ENCODE peak calls at places on chromosomes 7 and 10, in eight cellular contexts. J is A549; T is psoas muscle; E is ovary; F is mesenchymal stem cell; L is CD4-positive, CD25-positive, alpha-beta regulatory T cell; W is Peyer's patch; N is cardiac muscle cell. D is an unnamed sample. For H3K4me1, the result is how much of the 10 kb centered on the place peaks cover.

GRCh38 chr10:62157601-62158000 is 111.0 kb downstream of the RTKN2 start:
- DNase-seq in J (no peak), T (no peak), E (no peak), F (no peak), L (no peak), W (no peak), N (no peak), D (no peak)

GRCh38 chr10:1664565-1664964 is 72.8 kb downstream of the ADARB2 start:
- DNase-seq in J (no peak), T (no peak), E (no peak), F (no peak), L (no peak), W (peak), N (no peak), D (no peak)

GRCh38 chr10:12782537-12782936 is 219.0 kb downstream of the CCDC3 start:
- DNase-seq in J (peak), T (peak), E (peak), F (peak), L (peak), W (peak), N (peak), D (peak)

GRCh38 chr7:147861058-147861716 is 729.4 kb upstream of the C7orf33 start:
- DNase-seq in J (no peak), T (no peak), E (no peak), F (no peak), L (no peak), W (no peak), N (peak), D (no peak)

GRCh38 chr7:27185013-27185707 is at the start of gene HOXA11:
- DNase-seq in J (no peak), T (no peak), E (no peak), F (peak), L (no peak), W (peak), N (no peak), D (no peak)

GRCh38 chr7:135263321-135263970 is 29.8 kb downstream of the STRA8 start:
- DNase-seq in J (no peak), T (no peak), E (no peak), F (no peak), L (no peak), W (no peak), N (no peak), D (no peak)

GRCh38 chr10:72009430-72010081 is 45.4 kb downstream of the CHST3 start:
- DNase-seq in J (no peak), T (peak), E (peak), F (peak), L (no peak), W (peak), N (peak), D (peak)

GRCh38 chr10:48449501-48450232 is 143.2 kb downstream of the MAPK8 start:
- DNase-seq in J (no peak), T (peak), E (no peak), F (no peak), L (no peak), W (peak), N (no peak), D (no peak)

GRCh38 chr10:112959207-112959838 is 9.3 kb downstream of the TCF7L2 start:
- DNase-seq in J (no peak), T (no peak), E (no peak), F (peak), L (no peak), W (no peak), N (peak), D (no peak)

GRCh38 chr10:131155218-131155902 is 156.2 kb downstream of the TCERG1L start:
- DNase-seq in J (no peak), T (no peak), E (no peak), F (no peak), L (no peak), W (no peak), N (no peak), D (no peak)

GRCh38 chr10:95963202-95963991 is 55.6 kb downstream of the CC2D2B start:
- DNase-seq in J (no peak), T (no peak), E (no peak), F (no peak), L (peak), W (no peak), N (no peak), D (no peak)

GRCh38 chr10:944034-944831 is 12.7 kb upstream of the LARP4B start:
- DNase-seq in J (no peak), T (peak), E (peak), F (peak), L (peak), W (peak), N (peak), D (peak)

GRCh38 chr10:97676770-97677581 is 10.1 kb downstream of the AVPI1 start:
- DNase-seq in J (peak), T (no peak), E (no peak), F (peak), L (peak), W (peak), N (peak), D (no peak)

DNA sequence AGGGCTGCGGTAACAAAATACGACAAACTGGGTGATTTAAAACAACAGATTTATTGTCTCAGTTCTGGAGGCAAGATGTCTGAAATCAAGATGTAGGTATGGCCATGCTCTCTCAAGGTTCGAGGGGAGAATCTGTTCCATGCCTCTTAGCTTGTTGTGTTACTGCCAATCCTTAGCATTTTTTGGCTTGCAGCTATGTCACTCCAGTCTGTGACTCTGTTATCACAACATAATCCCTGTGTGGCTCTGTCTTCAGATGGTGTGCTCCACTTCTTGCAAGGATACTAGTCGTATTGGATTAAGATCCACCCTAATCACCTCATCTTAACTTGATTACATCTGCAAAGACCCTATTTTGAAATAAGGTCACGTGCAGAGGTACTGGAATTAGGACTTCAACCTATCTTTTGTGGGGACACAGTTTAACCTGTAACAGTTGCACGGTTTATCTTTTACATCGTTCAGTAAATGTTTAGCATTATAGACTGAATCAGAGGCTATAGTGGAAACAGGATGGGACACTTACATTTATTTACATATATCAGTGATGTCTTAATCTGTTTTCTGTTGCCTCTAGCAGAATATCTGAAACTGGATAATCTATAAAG is 3.1 kb downstream of the C1GALT1 start:
- DNase-seq in J (no peak), T (no peak), E (no peak), F (no peak), L (no peak), W (no peak), N (no peak), D (no peak)
- H3K4me3 ChIP-seq in J (no peak), T (no peak), E (no peak), F (no peak), L (peak), W (no peak), N (no peak), D (no peak)

DNA sequence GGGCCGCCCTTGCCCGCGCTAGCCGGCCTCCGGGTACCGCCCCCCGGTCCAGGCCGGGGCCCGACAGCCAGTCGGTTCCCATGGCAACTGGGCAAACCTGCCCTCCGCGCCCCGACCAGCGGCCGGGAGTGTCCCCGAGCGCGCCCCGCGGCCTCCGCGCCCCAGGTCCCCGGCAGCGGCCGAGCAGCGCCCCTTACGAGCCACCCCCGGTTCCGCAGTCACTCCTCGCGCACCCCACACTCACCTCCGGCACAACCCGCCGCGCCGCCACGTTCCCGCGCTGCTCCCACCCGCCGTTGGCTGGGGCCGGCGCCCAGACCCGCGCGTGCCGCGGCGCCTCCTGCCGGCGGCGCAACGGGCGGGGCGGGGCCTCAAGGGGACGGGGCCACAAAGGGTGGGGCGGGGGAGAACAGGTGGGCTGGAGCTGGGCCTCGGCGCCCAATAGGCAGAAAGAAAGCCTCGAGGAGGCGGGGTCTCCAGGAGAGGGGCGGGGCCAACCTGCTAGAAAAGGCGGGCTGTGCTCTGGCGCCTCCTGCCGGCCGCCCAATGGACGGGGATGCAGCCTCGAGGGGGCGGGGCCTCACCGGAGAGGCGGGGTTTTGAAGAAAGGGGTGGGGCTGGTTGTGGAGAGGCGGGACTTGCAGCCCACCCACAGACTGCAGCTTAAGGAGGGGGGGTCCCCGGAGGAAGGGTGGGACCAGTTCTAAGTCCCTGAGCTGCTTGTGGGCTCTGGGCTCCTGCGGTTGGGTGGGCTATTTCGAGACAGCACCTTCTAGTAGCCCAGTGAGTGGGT is at the start of gene RADIL:
- DNase-seq in J (peak), T (peak), E (peak), F (peak), L (peak), W (peak), N (peak), D (peak)
- H3K27ac ChIP-seq in J (peak), T (peak), E (peak), F (no peak), L (no peak), W (peak), N (peak), D (peak)

GRCh38 chr7:22662490-22663145 is 64.4 kb upstream of the IL6 start:
- DNase-seq in J (no peak), T (no peak), E (no peak), F (no peak), L (no peak), W (no peak), N (no peak), D (no peak)

GRCh38 chr7:22663721-22664120 is 63.3 kb upstream of the IL6 start:
- DNase-seq in J (no peak), T (no peak), E (no peak), F (no peak), L (no peak), W (no peak), N (peak), D (no peak)

GRCh38 chr7:22664988-22665798 is 61.8 kb upstream of the IL6 start:
- DNase-seq in J (no peak), T (no peak), E (no peak), F (no peak), L (no peak), W (no peak), N (no peak), D (no peak)

GRCh38 chr7:22662031-22662430 is 65.0 kb upstream of the IL6 start:
- DNase-seq in J (no peak), T (no peak), E (no peak), F (peak), L (no peak), W (no peak), N (no peak), D (no peak)

DNA sequence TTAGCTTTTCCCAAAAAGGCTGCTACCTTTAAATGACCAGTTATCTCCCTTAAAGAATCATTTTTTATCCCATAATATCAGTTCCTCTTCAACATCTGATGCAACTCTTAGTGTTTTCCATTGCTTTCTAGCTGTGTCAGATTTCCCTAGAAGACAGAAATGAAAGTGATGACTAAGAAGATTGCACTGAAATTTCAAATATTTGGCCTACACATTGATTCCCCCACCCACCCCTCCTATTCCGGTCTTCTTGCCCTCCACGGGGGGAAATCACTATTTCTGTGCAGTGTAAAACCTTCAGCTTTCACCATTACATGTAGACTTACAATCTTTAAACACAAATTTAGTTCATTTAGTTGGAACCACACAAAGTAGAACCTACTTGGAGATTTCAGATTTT is 63.7 kb upstream of the IL6 start:
- DNase-seq in J (no peak), T (no peak), E (no peak), F (peak), L (no peak), W (no peak), N (peak), D (no peak)
- H3K4me1 ChIP-seq in J (under half), T (under half), E (under half), F (under half), L (under half), W (under half), N (under half), D (under half)

GRCh38 chr7:143287321-143287934 is 723 bp upstream of the CASP2 start:
- DNase-seq in J (no peak), T (no peak), E (no peak), F (no peak), L (no peak), W (no peak), N (no peak), D (no peak)
- H3K4me3 ChIP-seq in J (peak), T (peak), E (peak), F (peak), L (peak), W (peak), N (no peak), D (peak)

GRCh38 chr7:102471791-102472125 is 7.0 kb downstream of the POLR2J start:
- DNase-seq in J (no peak), T (peak), E (peak), F (no peak), L (no peak), W (peak), N (no peak), D (peak)
- H3K27ac ChIP-seq in J (no peak), T (no peak), E (no peak), F (no peak), L (no peak), W (no peak), N (no peak), D (no peak)

GRCh38 chr7:43648725-43649406 is 66.0 kb downstream of the STK17A start:
- DNase-seq in J (no peak), T (no peak), E (no peak), F (peak), L (peak), W (peak), N (peak), D (no peak)
- H3K4me1 ChIP-seq in J (half or more), T (half or more), E (under half), F (under half), L (half or more), W (under half), N (under half), D (half or more)

GRCh38 chr7:20776214-20776875 is 10.3 kb downstream of the SP8 start:
- DNase-seq in J (no peak), T (no peak), E (no peak), F (no peak), L (no peak), W (no peak), N (no peak), D (no peak)

GRCh38 chr7:20777377-20778062 is 9.2 kb downstream of the SP8 start:
- DNase-seq in J (no peak), T (no peak), E (no peak), F (no peak), L (no peak), W (no peak), N (no peak), D (no peak)

GRCh38 chr7:20779041-20779440 is 7.6 kb downstream of the SP8 start:
- DNase-seq in J (no peak), T (no peak), E (no peak), F (no peak), L (no peak), W (no peak), N (no peak), D (no peak)

GRCh38 chr7:20776942-20777341 is 9.7 kb downstream of the SP8 start:
- DNase-seq in J (no peak), T (no peak), E (no peak), F (no peak), L (no peak), W (no peak), N (no peak), D (no peak)

GRCh38 chr7:20778063-20778721 is 8.5 kb downstream of the SP8 start:
- DNase-seq in J (peak), T (no peak), E (no peak), F (peak), L (no peak), W (no peak), N (peak), D (peak)
- H3K4me3 ChIP-seq in J (peak), T (peak), E (no peak), F (no peak), L (no peak), W (no peak), N (peak), D (peak)

GRCh38 chr10:116741391-116742351 is 695 bp downstream of the HSPA12A start:
- DNase-seq in J (no peak), T (no peak), E (peak), F (peak), L (no peak), W (no peak), N (peak), D (peak)
- H3K27ac ChIP-seq in J (peak), T (peak), E (peak), F (peak), L (no peak), W (peak), N (no peak), D (peak)

D was measured in heart right ventricle.